ENCODE peak calls at places on chromosomes 2 and 18, in four cellular contexts. One of them, this sample, is unnamed.

GRCh38 chr2:43426305-43427031 is 169.4 kb downstream of the THADA start:
- DNase-seq in T-cell: peak
- DNase-seq in T follicular helper cell: peak
- DNase-seq in left lung: peak
- DNase-seq in this sample: peak

GRCh38 chr2:177314194-177314593 is 49.7 kb upstream of the NFE2L2 start:
- DNase-seq in T follicular helper cell: no peak
- DNase-seq in left lung: no peak
- DNase-seq in T-cell: no peak
- DNase-seq in this sample: no peak

GRCh38 chr2:226030369-226031077 is 631.0 kb downstream of the NYAP2 start:
- DNase-seq in T follicular helper cell: no peak
- DNase-seq in T-cell: no peak
- DNase-seq in left lung: no peak
- DNase-seq in this sample: no peak

GRCh38 chr2:108637304-108637669 is 82.0 kb upstream of the RANBP2 start:
- DNase-seq in left lung: peak
- DNase-seq in T follicular helper cell: no peak
- DNase-seq in T-cell: no peak
- DNase-seq in this sample: no peak

GRCh38 chr18:9719421-9719981 is 11.4 kb downstream of the RAB31 start:
- DNase-seq in T-cell: no peak
- DNase-seq in T follicular helper cell: no peak
- DNase-seq in left lung: no peak
- DNase-seq in this sample: no peak

GRCh38 chr2:100953406-100954043 is 48.6 kb upstream of the RPL31 start:
- DNase-seq in T follicular helper cell: no peak
- DNase-seq in T-cell: peak
- DNase-seq in left lung: no peak
- DNase-seq in this sample: no peak

GRCh38 chr2:88450925-88451575 is 1.4 kb downstream of the FOXI3 start:
- DNase-seq in left lung: no peak
- DNase-seq in T-cell: no peak
- DNase-seq in T follicular helper cell: no peak
- DNase-seq in this sample: no peak

GRCh38 chr2:105760191-105760590 is 15.5 kb downstream of the NCK2 start:
- DNase-seq in T follicular helper cell: no peak
- DNase-seq in T-cell: no peak
- DNase-seq in left lung: no peak
- DNase-seq in this sample: no peak

GRCh38 chr2:159326569-159327255 is 40.2 kb upstream of the WDSUB1 start:
- DNase-seq in T-cell: no peak
- DNase-seq in left lung: no peak
- DNase-seq in T follicular helper cell: no peak
- DNase-seq in this sample: no peak

GRCh38 chr18:10563886-10564285 is 38.1 kb downstream of the NAPG start:
- DNase-seq in T-cell: no peak
- DNase-seq in left lung: no peak
- DNase-seq in T follicular helper cell: no peak
- DNase-seq in this sample: no peak

This sample was measured in T-helper 9 cell.